ENCODE peak calls at places on chromosomes 5 and 9, in seven cellular contexts. W, X, R, Q, C, B and Y are unnamed samples.

GRCh38 chr5:177427919-177428573 is 1.6 kb downstream of the GRK6 start:
- DNase-seq in C (no peak), W (no peak), Q (no peak), B (no peak), R (no peak), X (no peak), Y (peak; percentile 15)

GRCh38 chr5:74648835-74649286 is 8.3 kb upstream of the ENC1 start:
- DNase-seq in X (peak; percentile 65), C (peak; percentile 80), Q (no peak), R (no peak), B (peak; percentile 69), W (peak; percentile 81), Y (no peak)

GRCh38 chr9:8282555-8282954 is 483.0 kb upstream of the DMAC1 start:
- DNase-seq in X (no peak), B (no peak), R (no peak), Q (no peak), C (no peak), W (peak; percentile 52), Y (no peak)

GRCh38 chr9:34253460-34253837 is 74.6 kb downstream of the UBAP1 start:
- DNase-seq in C (peak; percentile 75), B (no peak), W (no peak), R (no peak), Q (no peak), X (peak; percentile 70), Y (no peak)

GRCh38 chr5:148418511-148418910 is 34.8 kb downstream of the FBXO38 start:
- DNase-seq in W (no peak), X (no peak), R (no peak), B (no peak), Q (no peak), C (peak; percentile 15), Y (no peak)

GRCh38 chr5:19690978-19691377 is 297.0 kb downstream of the CDH18 start:
- DNase-seq in B (no peak), R (no peak), X (no peak), C (no peak), Q (no peak), W (no peak), Y (no peak)

GRCh38 chr9:106869028-106869427 is 6.1 kb downstream of the ZNF462 start:
- DNase-seq in X (no peak), R (no peak), W (no peak), B (no peak), C (no peak), Q (no peak), Y (no peak)

GRCh38 chr5:149257875-149258705 is 13.6 kb upstream of the AFAP1L1 start:
- DNase-seq in C (peak; percentile 51), X (peak; percentile 87), B (no peak), W (no peak), R (no peak), Q (no peak), Y (no peak)

GRCh38 chr9:75186767-75187380 is 98.6 kb downstream of the OSTF1 start:
- DNase-seq in X (peak; percentile 28), R (no peak), B (peak; percentile 8), Q (no peak), W (no peak), C (peak; percentile 53), Y (no peak)

GRCh38 chr9:107749787-107750444 is 260.3 kb upstream of the KLF4 start:
- DNase-seq in X (peak; percentile 96), Q (peak; percentile 96), R (no peak), W (peak; percentile 66), B (no peak), C (peak; percentile 94), Y (peak; percentile 98)

GRCh38 chr9:112009656-112010055 is 113.0 kb downstream of the UGCG start:
- DNase-seq in X (no peak), R (no peak), C (peak; percentile 65), W (no peak), Q (no peak), B (no peak), Y (no peak)

GRCh38 chr5:93723005-93723404 is 18.4 kb downstream of the POU5F2 start:
- DNase-seq in R (no peak), Q (no peak), X (peak; percentile 46), C (peak; percentile 21), B (no peak), W (no peak), Y (no peak)

GRCh38 chr9:79143211-79143610 is 428.6 kb upstream of the TLE4 start:
- DNase-seq in W (no peak), R (no peak), Q (no peak), B (no peak), C (no peak), X (peak; percentile 6), Y (no peak)

GRCh38 chr9:34413229-34413852 is 36.6 kb upstream of the MYORG start:
- DNase-seq in W (peak; percentile 87), C (peak; percentile 65), R (no peak), B (no peak), X (peak; percentile 43), Q (no peak), Y (no peak)

GRCh38 chr5:14105717-14106435 is 37.3 kb upstream of the TRIO start:
- DNase-seq in C (peak; percentile 91), R (no peak), Q (no peak), B (no peak), X (peak; percentile 95), W (no peak), Y (no peak)

GRCh38 chr9:91163441-91163772 is 198.3 kb downstream of the AUH start:
- DNase-seq in C (no peak), X (no peak), W (no peak), B (no peak), Q (no peak), R (no peak), Y (peak; percentile 68)

GRCh38 chr5:88674262-88675158 is 208.5 kb downstream of the MEF2C start:
- DNase-seq in W (peak; percentile 60), R (peak; percentile 91), C (no peak), X (no peak), B (no peak), Q (no peak), Y (no peak)

GRCh38 chr9:98162638-98163037 is 29.8 kb downstream of the CORO2A start:
- DNase-seq in X (no peak), R (no peak), C (no peak), B (no peak), Q (no peak), W (no peak), Y (peak; percentile 47)

GRCh38 chr5:116922532-116922931 is 347.9 kb upstream of the SEMA6A start:
- DNase-seq in R (no peak), X (no peak), Q (no peak), W (no peak), B (no peak), C (no peak), Y (no peak)

GRCh38 chr9:77883846-77884771 is 147.5 kb downstream of the GNAQ start:
- DNase-seq in C (peak; percentile 40), B (no peak), Q (no peak), R (peak; percentile 26), W (peak; percentile 37), X (peak; percentile 36), Y (no peak)

GRCh38 chr9:95808001-95808400 is 67.5 kb upstream of the ERCC6L2 start:
- DNase-seq in B (no peak), R (no peak), W (no peak), X (peak; percentile 48), Q (no peak), C (peak; percentile 70), Y (no peak)

GRCh38 chr9:94801242-94801641 is 74.7 kb downstream of the AOPEP start:
- DNase-seq in B (no peak), R (peak; percentile 86), X (peak; percentile 51), C (no peak), Q (no peak), W (no peak), Y (no peak)

GRCh38 chr9:125932012-125932411 is 184.8 kb downstream of the PBX3 start:
- DNase-seq in B (no peak), X (peak; percentile 99), Q (no peak), R (no peak), C (peak; percentile 96), W (no peak), Y (no peak)

GRCh38 chr5:68290260-68290674 is 74.7 kb downstream of the PIK3R1 start:
- DNase-seq in R (no peak), C (peak; percentile 73), B (peak; percentile 60), X (peak; percentile 54), W (no peak), Q (no peak), Y (no peak)

DNA sequence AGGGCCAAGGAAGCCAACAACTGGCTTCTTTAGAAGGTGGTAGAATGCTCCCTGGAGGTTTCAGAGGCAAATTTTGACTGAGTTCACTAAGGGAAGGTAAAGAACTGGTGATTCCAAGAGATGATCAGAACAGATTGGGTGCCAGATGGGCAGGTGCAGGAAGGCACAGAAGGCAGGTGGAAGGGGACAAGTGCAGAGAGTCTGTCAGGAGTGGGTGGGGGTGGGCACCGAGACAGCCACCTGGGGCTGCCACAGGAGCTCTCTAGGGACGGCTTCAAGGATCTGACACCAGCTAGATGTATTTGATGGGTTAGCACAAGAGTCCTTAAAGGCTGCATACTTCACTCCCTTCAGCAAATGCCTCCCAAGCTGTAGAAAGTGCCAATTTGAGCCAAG is 207.3 kb downstream of the PTTG1 start:
- DNase-seq in B (no peak), C (no peak), R (no peak), Q (no peak), X (no peak), W (no peak), Y (no peak)
- TF ChIP-seq CTCF in B (no peak), C (no peak), R (no peak), Q (no peak), X (no peak), W (no peak), Y (no peak)

GRCh38 chr5:96619946-96620345 is 42.2 kb upstream of the CAST start:
- DNase-seq in R (no peak), C (no peak), X (no peak), W (no peak), Q (no peak), B (no peak), Y (no peak)
- H3K4me3 ChIP-seq in R (no peak overlapping the region), C (no peak overlapping the region), X (no peak overlapping the region), W (no peak overlapping the region), Q (no peak overlapping the region), B (no peak overlapping the region), Y (no peak overlapping the region)

GRCh38 chr5:150895431-150896428 is 9.1 kb downstream of the ZNF300 start:
- DNase-seq in X (no peak), W (no peak), B (no peak), Q (no peak), R (no peak), C (peak; percentile 2), Y (no peak)
- TF ChIP-seq CTCF in X (no peak), W (no peak), B (no peak), Q (no peak), R (no peak), C (no peak), Y (no peak)

DNA sequence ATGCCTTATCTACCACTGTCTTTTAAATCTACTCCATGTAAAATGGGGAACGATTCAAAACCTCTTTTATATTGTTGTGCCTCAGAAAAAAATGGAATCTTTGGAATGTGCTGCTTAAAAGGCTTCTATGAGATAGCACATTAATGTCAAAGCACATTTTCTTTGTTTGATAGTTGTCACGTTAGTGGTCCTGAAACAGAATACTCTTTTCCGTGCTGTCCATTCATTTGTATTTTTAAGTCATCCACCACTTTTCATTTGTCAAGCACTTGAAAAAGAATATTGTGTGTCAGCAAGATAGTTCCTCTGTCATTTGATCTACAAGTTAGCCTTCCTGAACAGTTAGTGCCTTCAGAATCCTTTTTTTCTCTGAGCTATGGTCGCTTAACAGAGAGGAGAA is 246.9 kb downstream of the MAST4 start:
- DNase-seq in X (no peak), R (no peak), W (no peak), B (no peak), C (no peak), Q (no peak), Y (no peak)
- H3K4me3 ChIP-seq in X (no peak overlapping the region), R (no peak overlapping the region), W (no peak overlapping the region), B (no peak overlapping the region), C (no peak overlapping the region), Q (no peak overlapping the region), Y (no peak overlapping the region)